ENCODE peak calls at places on chromosomes 2 and 18, in seven cellular contexts. C, X, Y, N, P, V and E are unnamed samples.

GRCh38 chr2:107588960-107589542 is 237.6 kb upstream of the RGPD4 start:
- DNase-seq in C (no peak), X (no peak), Y (peak), N (no peak), P (no peak), V (no peak), E (no peak)

GRCh38 chr18:48227206-48227605 is 182.0 kb downstream of the ZBTB7C start:
- DNase-seq in C (no peak), X (no peak), Y (peak), N (no peak), P (no peak), V (no peak), E (no peak)

GRCh38 chr2:233964581-233964980 is 47.4 kb downstream of the TRPM8 start:
- DNase-seq in C (no peak), X (no peak), Y (no peak), N (no peak), P (no peak), V (no peak), E (no peak)

GRCh38 chr2:129857200-129857599 is 122.3 kb upstream of the RAB6C start:
- DNase-seq in C (no peak), X (no peak), Y (peak), N (no peak), P (no peak), V (no peak), E (no peak)

GRCh38 chr2:124025349-124025720 is 248 bp downstream of the CNTNAP5 start:
- DNase-seq in C (no peak), X (no peak), Y (no peak), N (no peak), P (no peak), V (no peak), E (no peak)

GRCh38 chr2:112959109-112959591 is 18.7 kb upstream of the IL36G start:
- DNase-seq in C (no peak), X (no peak), Y (no peak), N (no peak), P (no peak), V (no peak), E (no peak)

GRCh38 chr2:194700116-194700515 is 956.9 kb upstream of the SLC39A10 start:
- DNase-seq in C (no peak), X (no peak), Y (no peak), N (no peak), P (no peak), V (no peak), E (no peak)

GRCh38 chr2:120278901-120279300 is 26.2 kb downstream of the RALB start:
- DNase-seq in C (no peak), X (no peak), Y (no peak), N (no peak), P (no peak), V (no peak), E (no peak)

GRCh38 chr2:151025816-151026215 is 235.8 kb downstream of the RBM43 start:
- DNase-seq in C (no peak), X (no peak), Y (no peak), N (no peak), P (no peak), V (no peak), E (no peak)

GRCh38 chr2:18763338-18763737 is 174.0 kb upstream of the NT5C1B start:
- DNase-seq in C (no peak), X (no peak), Y (no peak), N (no peak), P (no peak), V (no peak), E (no peak)

GRCh38 chr18:9803698-9804516 is 81.9 kb upstream of the TXNDC2 start:
- DNase-seq in C (no peak), X (no peak), Y (peak), N (no peak), P (no peak), V (peak), E (no peak)

GRCh38 chr2:1976112-1976511 is 231.8 kb upstream of the PXDN start:
- DNase-seq in C (no peak), X (no peak), Y (no peak), N (no peak), P (no peak), V (no peak), E (no peak)

GRCh38 chr2:63827749-63828148 is 13.9 kb upstream of the UGP2 start:
- DNase-seq in C (no peak), X (no peak), Y (no peak), N (no peak), P (no peak), V (no peak), E (no peak)

GRCh38 chr2:225842939-225843338 is 443.4 kb downstream of the NYAP2 start:
- DNase-seq in C (no peak), X (no peak), Y (no peak), N (no peak), P (no peak), V (no peak), E (no peak)

GRCh38 chr2:69604844-69605243 is 38.7 kb downstream of the AAK1 start:
- DNase-seq in C (no peak), X (no peak), Y (no peak), N (no peak), P (no peak), V (no peak), E (no peak)

GRCh38 chr2:43170733-43171101 is 55.7 kb downstream of the ZFP36L2 start:
- DNase-seq in C (no peak), X (no peak), Y (no peak), N (no peak), P (no peak), V (no peak), E (no peak)

GRCh38 chr2:240353086-240353798 is 82.2 kb upstream of the GPC1 start:
- DNase-seq in C (peak), X (no peak), Y (no peak), N (no peak), P (no peak), V (no peak), E (peak)

GRCh38 chr18:47749195-47749973 is 181.1 kb downstream of the SMAD2 start:
- DNase-seq in C (peak), X (peak), Y (peak), N (peak), P (peak), V (peak), E (no peak)

GRCh38 chr2:168601739-168602138 is 145.7 kb downstream of the CERS6 start:
- DNase-seq in C (no peak), X (no peak), Y (no peak), N (no peak), P (no peak), V (no peak), E (no peak)

GRCh38 chr2:70089946-70090523 is 2.8 kb downstream of the PCBP1 start:
- DNase-seq in C (no peak), X (no peak), Y (no peak), N (no peak), P (no peak), V (no peak), E (no peak)

GRCh38 chr2:25197336-25198208 is 29.2 kb upstream of the POMC start:
- DNase-seq in C (no peak), X (no peak), Y (no peak), N (no peak), P (no peak), V (no peak), E (no peak)

GRCh38 chr18:31990823-31991222 is 27.8 kb upstream of the RNF125 start:
- DNase-seq in C (no peak), X (no peak), Y (no peak), N (no peak), P (no peak), V (no peak), E (no peak)

GRCh38 chr2:3266727-3267548 is 110.7 kb downstream of the EIPR1 start:
- DNase-seq in C (no peak), X (no peak), Y (no peak), N (no peak), P (no peak), V (no peak), E (no peak)

GRCh38 chr2:128368437-128369125 is 49.9 kb upstream of the HS6ST1 start:
- DNase-seq in C (no peak), X (no peak), Y (no peak), N (no peak), P (no peak), V (no peak), E (no peak)

GRCh38 chr2:234873828-234874173 is 78.0 kb upstream of the SH3BP4 start:
- DNase-seq in C (no peak), X (no peak), Y (no peak), N (no peak), P (no peak), V (no peak), E (no peak)

GRCh38 chr2:232721261-232721660 is 24.1 kb downstream of the GIGYF2 start:
- DNase-seq in C (no peak), X (no peak), Y (no peak), N (no peak), P (no peak), V (no peak), E (no peak)

GRCh38 chr18:62399781-62400308 is 74.7 kb downstream of the TNFRSF11A start:
- DNase-seq in C (no peak), X (no peak), Y (peak), N (no peak), P (no peak), V (no peak), E (no peak)

GRCh38 chr18:59514193-59514592 is 155.1 kb upstream of the LMAN1 start:
- DNase-seq in C (no peak), X (no peak), Y (no peak), N (no peak), P (no peak), V (no peak), E (no peak)